ENCODE peak calls at places on chromosome 4, in seven cellular contexts. C, S, T, Q, K, W and J are unnamed samples.

GRCh38 chr4:156673483-156673882 is 298.1 kb downstream of the PDGFC start:
- DNase-seq in Q (peak; percentile 50), C (peak; percentile 41), K (no peak), S (peak; percentile 42), W (peak; percentile 22), T (no peak), J (no peak)

GRCh38 chr4:78774395-78774794 is 1.8 kb upstream of the BMP2K start:
- DNase-seq in Q (no peak), S (no peak), W (no peak), C (no peak), K (no peak), T (no peak), J (peak; percentile 21)

GRCh38 chr4:167032876-167033275 is 201.4 kb downstream of the SPOCK3 start:
- DNase-seq in W (peak; percentile 14), T (no peak), S (peak; percentile 55), K (no peak), Q (no peak), C (peak; percentile 44), J (no peak)

GRCh38 chr4:111269439-111269838 is 646.6 kb upstream of the PITX2 start:
- DNase-seq in Q (no peak), K (no peak), W (no peak), S (no peak), T (no peak), C (peak; percentile 30), J (no peak)

GRCh38 chr4:64784125-64784524 is 374.9 kb upstream of the TECRL start:
- DNase-seq in Q (peak; percentile 48), S (peak; percentile 30), C (peak; percentile 61), W (no peak), K (no peak), T (no peak), J (no peak)

GRCh38 chr4:122692641-122693520 is 39.6 kb upstream of the BBS12 start:
- DNase-seq in K (no peak), Q (no peak), T (no peak), W (peak; percentile 51), C (peak; percentile 44), S (no peak), J (no peak)

GRCh38 chr4:21976166-21976565 is 27.6 kb upstream of the KCNIP4 start:
- DNase-seq in S (no peak), T (no peak), Q (no peak), C (no peak), W (no peak), K (no peak), J (peak; percentile 9)

GRCh38 chr4:37717575-37717974 is 31.4 kb upstream of the RELL1 start:
- DNase-seq in S (peak; percentile 93), T (no peak), W (peak; percentile 63), C (peak; percentile 83), K (no peak), Q (peak; percentile 93), J (peak; percentile 57)

GRCh38 chr4:87989765-87990164 is 14.3 kb downstream of the SPP1 start:
- DNase-seq in S (no peak), C (no peak), K (no peak), Q (no peak), T (no peak), W (no peak), J (no peak)

GRCh38 chr4:69075061-69075792 is 21.0 kb upstream of the UGT2B7 start:
- DNase-seq in S (no peak), K (no peak), T (no peak), C (no peak), Q (peak; percentile 17), W (no peak), J (no peak)

GRCh38 chr4:36325499-36325898 is 44.1 kb downstream of the DTHD1 start:
- DNase-seq in S (no peak), Q (no peak), K (no peak), W (no peak), C (no peak), T (no peak), J (no peak)

GRCh38 chr4:2941138-2942036 is 21.8 kb downstream of the NOP14 start:
- DNase-seq in K (peak; percentile 11), W (no peak), C (no peak), S (no peak), T (no peak), Q (no peak), J (no peak)

GRCh38 chr4:152348670-152349069 is 187.2 kb downstream of the FBXW7 start:
- DNase-seq in W (no peak), Q (no peak), K (no peak), C (peak; percentile 47), S (peak; percentile 26), T (peak; percentile 41), J (no peak)

GRCh38 chr4:152352215-152352614 is 183.7 kb downstream of the FBXW7 start:
- DNase-seq in S (no peak), C (no peak), Q (no peak), T (no peak), W (no peak), K (no peak), J (no peak)

GRCh38 chr4:152352645-152353116 is 183.2 kb downstream of the FBXW7 start:
- DNase-seq in S (peak; percentile 98), Q (peak; percentile 98), T (peak; percentile 35), K (no peak), C (peak; percentile 98), W (peak; percentile 97), J (peak; percentile 79)

GRCh38 chr4:152346979-152347378 is 188.9 kb downstream of the FBXW7 start:
- DNase-seq in W (no peak), C (no peak), K (no peak), S (no peak), Q (no peak), T (no peak), J (no peak)

GRCh38 chr4:152351080-152351479 is 184.8 kb downstream of the FBXW7 start:
- DNase-seq in W (no peak), K (no peak), T (no peak), S (no peak), Q (no peak), C (no peak), J (no peak)
- H3K4me3 ChIP-seq in W (no peak overlapping the region), K (no peak overlapping the region), T (no peak overlapping the region), S (peak overlapping the region; percentile 81), Q (peak overlapping the region; percentile 69), C (peak overlapping the region; percentile 75), J (no peak overlapping the region)

GRCh38 chr4:112279025-112279881 is 6.5 kb downstream of the TIFA start:
- DNase-seq in C (no peak), K (no peak), T (no peak), Q (no peak), W (no peak), S (no peak), J (no peak)
- H3K4me3 ChIP-seq in C (no peak overlapping the region), K (no peak overlapping the region), T (no peak overlapping the region), Q (no peak overlapping the region), W (no peak overlapping the region), S (no peak overlapping the region), J (no peak overlapping the region)

DNA sequence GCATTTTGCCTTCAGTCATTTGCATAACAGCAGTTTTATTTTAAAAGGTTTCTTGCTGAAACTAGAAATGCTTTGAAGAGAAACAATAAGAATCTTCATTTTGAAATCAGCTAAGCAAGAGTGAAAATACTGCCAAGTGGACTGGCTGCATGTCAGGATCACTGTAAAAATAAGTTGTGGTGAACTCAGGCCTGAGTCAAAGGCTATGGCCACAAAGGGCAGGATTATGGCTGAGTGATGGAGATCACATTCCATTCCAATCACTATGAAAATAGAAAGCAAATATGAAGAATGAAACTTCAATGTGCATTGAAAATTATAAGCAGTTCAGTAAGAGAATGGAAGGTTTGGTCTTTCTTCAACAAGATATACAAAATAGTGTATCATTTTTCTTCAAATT is 224.5 kb downstream of the PCDH18 start:
- DNase-seq in K (peak; percentile 18), W (peak; percentile 82), T (no peak), C (peak; percentile 93), Q (peak; percentile 89), S (peak; percentile 88), J (peak; percentile 6)
- H3K4me3 ChIP-seq in K (no peak overlapping the region), W (no peak overlapping the region), T (no peak overlapping the region), C (no peak overlapping the region), Q (no peak overlapping the region), S (no peak overlapping the region), J (no peak overlapping the region)

DNA sequence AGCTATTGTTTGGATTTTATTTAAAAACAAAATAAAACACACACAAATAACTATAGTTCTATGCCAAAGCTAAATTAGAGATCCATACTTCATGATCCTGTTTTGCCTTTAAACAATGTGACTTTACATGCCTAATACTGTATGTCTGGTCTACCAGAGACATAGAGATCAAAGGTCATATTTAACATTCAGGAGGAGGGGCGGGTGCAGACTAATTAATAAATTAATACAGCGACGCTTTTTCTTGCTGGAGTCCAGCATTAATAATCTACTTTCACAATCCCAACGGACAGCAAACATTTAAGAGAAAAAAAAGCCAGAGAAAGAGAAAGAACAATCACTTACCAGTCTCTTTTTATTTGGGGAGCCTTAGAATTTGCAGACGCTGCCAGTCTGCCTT is 533 bp downstream of the CXXC4 start:
- DNase-seq in S (no peak), C (no peak), T (no peak), K (no peak), Q (no peak), W (no peak), J (no peak)
- H3K4me3 ChIP-seq in S (no peak overlapping the region), C (no peak overlapping the region), T (no peak overlapping the region), K (peak overlapping the region; percentile 69), Q (no peak overlapping the region), W (peak overlapping the region; percentile 82), J (peak overlapping the region; percentile 79)

GRCh38 chr4:186265683-186266648 is at the start of gene F11:
- DNase-seq in Q (no peak), S (no peak), T (no peak), C (no peak), K (no peak), W (no peak), J (no peak)
- H3K4me3 ChIP-seq in Q (no peak within 1 kb of the TSS), S (no peak within 1 kb of the TSS), T (no peak within 1 kb of the TSS), C (no peak within 1 kb of the TSS), K (no peak within 1 kb of the TSS), W (peak within 1 kb of the TSS; percentile 13), J (peak within 1 kb of the TSS; percentile 66)

GRCh38 chr4:149884046-149884445 is 68.4 kb upstream of the IQCM start:
- DNase-seq in Q (peak; percentile 82), C (peak; percentile 82), T (no peak), W (peak; percentile 7), K (no peak), S (peak; percentile 33), J (no peak)
- H3K4me3 ChIP-seq in Q (no peak overlapping the region), C (no peak overlapping the region), T (no peak overlapping the region), W (no peak overlapping the region), K (no peak overlapping the region), S (no peak overlapping the region), J (no peak overlapping the region)

DNA sequence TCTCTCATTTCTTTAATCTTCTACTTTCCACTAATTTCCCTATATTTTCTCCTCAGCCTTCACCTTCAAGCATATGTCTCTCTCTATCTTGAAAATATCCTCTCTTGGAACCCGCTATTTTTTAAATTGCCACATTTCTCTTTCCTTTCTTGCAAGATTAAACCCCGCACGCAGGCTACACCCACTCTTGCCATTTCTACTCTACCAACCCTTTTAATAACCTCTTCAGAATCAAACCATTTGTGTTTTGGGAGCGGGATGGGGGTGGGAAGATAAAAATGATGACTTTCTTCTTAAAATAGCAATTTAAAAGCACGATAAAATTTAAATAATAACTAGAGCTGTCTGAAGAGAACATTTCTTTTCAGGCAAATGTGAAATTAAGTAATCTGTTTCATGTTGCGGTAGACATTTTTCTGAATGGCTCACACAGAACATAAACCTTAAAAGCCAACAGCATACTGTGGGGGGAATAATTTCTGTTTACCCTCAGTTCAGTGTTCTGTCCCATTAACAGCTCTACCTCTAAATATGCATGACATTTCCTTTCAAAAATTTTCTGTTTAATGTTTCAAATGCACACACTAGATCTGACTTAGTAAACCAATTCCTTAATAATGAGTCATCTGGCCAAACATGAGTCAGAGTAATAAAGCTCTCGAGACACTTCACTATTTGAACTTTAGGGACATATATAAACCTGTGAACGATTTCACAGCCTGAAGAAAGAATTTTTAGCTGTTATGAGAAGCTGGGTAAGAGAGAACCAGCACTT is 20.5 kb downstream of the ARSJ start:
- DNase-seq in S (peak; percentile 96), Q (peak; percentile 96), C (peak; percentile 90), K (no peak), W (peak; percentile 90), T (no peak), J (peak; percentile 75)
- H3K4me3 ChIP-seq in S (peak overlapping the region; percentile 7), Q (no peak overlapping the region), C (peak overlapping the region; percentile 15), K (no peak overlapping the region), W (no peak overlapping the region), T (no peak overlapping the region), J (peak overlapping the region; percentile 17)